ENCODE peak calls at places on chromosomes 13 and 19, in eight cellular contexts. R is mesenchymal stem cell, V is right atrium auricular region, Z is GM23248, J is thyroid gland, C is heart right ventricle, E is adrenal gland, I is thoracic aorta. S is an unnamed sample. For H3K4me1 and H3K27me3, the result is how much of the 10 kb centered on the place peaks cover.

GRCh38 chr13:114140131-114140908 is 7.9 kb upstream of the RASA3 start:
- DNase-seq in R (no peak), V (no peak), Z (no peak), J (no peak), C (no peak), E (no peak), I (no peak), S (no peak)

GRCh38 chr13:34334984-34335661 is 517.2 kb downstream of the RFC3 start:
- DNase-seq in R (no peak), V (no peak), Z (no peak), J (no peak), C (no peak), E (no peak), I (no peak), S (no peak)

GRCh38 chr19:55493052-55493649 is 4.9 kb downstream of the SSC5D start:
- DNase-seq in R (no peak), V (no peak), Z (peak), J (no peak), C (no peak), E (no peak), I (no peak), S (no peak)

GRCh38 chr13:112894423-112894672 is 74.7 kb upstream of the MCF2L start:
- DNase-seq in R (no peak), V (no peak), Z (no peak), J (no peak), C (no peak), E (no peak), I (no peak), S (no peak)

GRCh38 chr19:10762656-10763055 is 44.8 kb downstream of the DNM2 start:
- DNase-seq in R (no peak), V (no peak), Z (no peak), J (no peak), C (peak), E (no peak), I (no peak), S (no peak)

GRCh38 chr13:49246850-49247721 is 639 bp upstream of the CDADC1 start:
- DNase-seq in R (no peak), V (no peak), Z (no peak), J (no peak), C (no peak), E (no peak), I (no peak), S (no peak)

GRCh38 chr13:113595131-113595530 is 10.6 kb downstream of the TFDP1 start:
- DNase-seq in R (no peak), V (no peak), Z (no peak), J (no peak), C (no peak), E (no peak), I (no peak), S (no peak)

GRCh38 chr19:54158812-54159351 is 639 bp downstream of the LENG1 start:
- DNase-seq in R (peak), V (no peak), Z (peak), J (no peak), C (no peak), E (no peak), I (no peak), S (no peak)

GRCh38 chr19:45066921-45067661 is 9.2 kb downstream of the ZNF296 start:
- DNase-seq in R (no peak), V (no peak), Z (no peak), J (no peak), C (no peak), E (no peak), I (no peak), S (no peak)

GRCh38 chr13:31367410-31367809 is 167.6 kb downstream of the B3GLCT start:
- DNase-seq in R (no peak), V (no peak), Z (no peak), J (no peak), C (no peak), E (no peak), I (no peak), S (no peak)

GRCh38 chr19:33232656-33233055 is 7.0 kb upstream of the SLC7A10 start:
- DNase-seq in R (no peak), V (no peak), Z (no peak), J (no peak), C (no peak), E (no peak), I (no peak), S (no peak)

GRCh38 chr13:83752141-83752540 is 130.1 kb downstream of the SLITRK1 start:
- DNase-seq in R (peak), V (no peak), Z (peak), J (no peak), C (no peak), E (no peak), I (no peak), S (peak)

GRCh38 chr13:26255717-26256277 is 1.9 kb downstream of the CDK8 start:
- DNase-seq in R (peak), V (no peak), Z (peak), J (no peak), C (no peak), E (no peak), I (no peak), S (no peak)

GRCh38 chr13:93169980-93170379 is 56.6 kb upstream of the GPC6 start:
- DNase-seq in R (peak), V (no peak), Z (peak), J (no peak), C (no peak), E (peak), I (no peak), S (peak)

GRCh38 chr19:3350014-3350663 is 16.2 kb upstream of the NFIC start:
- DNase-seq in R (no peak), V (no peak), Z (peak), J (peak), C (no peak), E (no peak), I (no peak), S (peak)

GRCh38 chr13:73596382-73596781 is 537.6 kb downstream of the KLF5 start:
- DNase-seq in R (no peak), V (no peak), Z (no peak), J (no peak), C (no peak), E (no peak), I (no peak), S (no peak)

GRCh38 chr19:19533826-19534225 is 4.2 kb upstream of the CILP2 start:
- DNase-seq in R (no peak), V (no peak), Z (no peak), J (no peak), C (no peak), E (no peak), I (no peak), S (no peak)

GRCh38 chr13:108093616-108094015 is 121.7 kb downstream of the LIG4 start:
- DNase-seq in R (no peak), V (no peak), Z (no peak), J (no peak), C (no peak), E (no peak), I (no peak), S (no peak)

GRCh38 chr13:49354719-49355118 is 89.1 kb downstream of the CAB39L start:
- DNase-seq in R (no peak), V (no peak), Z (peak), J (no peak), C (no peak), E (no peak), I (no peak), S (no peak)

GRCh38 chr13:48838193-48839000 is 137.3 kb upstream of the FNDC3A start:
- DNase-seq in R (peak), V (no peak), Z (no peak), J (no peak), C (no peak), E (no peak), I (no peak), S (no peak)

GRCh38 chr13:21074601-21075302 is 13.4 kb upstream of the LATS2 start:
- DNase-seq in R (peak), V (peak), Z (peak), J (no peak), C (no peak), E (no peak), I (no peak), S (no peak)

GRCh38 chr13:38821753-38822551 is 135.1 kb downstream of the FREM2 start:
- DNase-seq in R (no peak), V (no peak), Z (peak), J (no peak), C (no peak), E (no peak), I (no peak), S (peak)

GRCh38 chr19:46828484-46828883 is 22.2 kb downstream of the AP2S1 start:
- DNase-seq in R (peak), V (no peak), Z (peak), J (no peak), C (no peak), E (peak), I (no peak), S (no peak)

GRCh38 chr19:50433201-50434180 is 799 bp downstream of the MYBPC2 start:
- DNase-seq in R (no peak), V (no peak), Z (no peak), J (no peak), C (no peak), E (no peak), I (no peak), S (no peak)

GRCh38 chr19:50437862-50438449 is 5.3 kb downstream of the MYBPC2 start:
- DNase-seq in R (no peak), V (no peak), Z (no peak), J (no peak), C (no peak), E (no peak), I (no peak), S (no peak)

GRCh38 chr19:50434525-50434924 is 1.8 kb downstream of the MYBPC2 start:
- DNase-seq in R (no peak), V (no peak), Z (no peak), J (no peak), C (no peak), E (no peak), I (no peak), S (no peak)

GRCh38 chr19:50435221-50435620 is 2.5 kb downstream of the MYBPC2 start:
- DNase-seq in R (no peak), V (no peak), Z (no peak), J (no peak), C (no peak), E (no peak), I (no peak), S (no peak)

GRCh38 chr19:50435627-50436026 is 2.9 kb downstream of the MYBPC2 start:
- DNase-seq in R (no peak), V (no peak), Z (no peak), J (no peak), C (no peak), E (no peak), I (no peak), S (no peak)
- H3K4me1 ChIP-seq in R (under half), V (under half), Z (under half), J (under half), C (under half), E (under half), I (under half), S (under half)

DNA sequence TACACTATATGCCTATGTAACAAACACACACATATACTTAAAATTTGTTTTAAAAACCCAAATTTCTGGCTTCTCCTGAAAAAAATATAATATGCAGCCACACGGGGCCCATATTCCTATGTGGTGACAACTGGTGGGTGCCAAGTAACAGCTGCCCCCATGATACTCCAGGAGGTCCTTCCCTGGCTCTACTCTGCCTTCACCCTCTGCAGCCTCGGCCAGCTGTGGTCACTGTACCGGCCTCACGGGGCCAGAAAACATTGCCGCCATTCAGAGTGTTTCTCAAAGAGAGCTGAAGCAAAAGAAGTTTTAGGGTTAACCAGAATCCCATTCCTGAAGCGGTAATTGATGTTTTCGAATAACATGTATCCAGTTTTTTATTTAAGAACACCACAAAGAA is 32.6 kb upstream of the POP4 start:
- DNase-seq in R (no peak), V (no peak), Z (no peak), J (no peak), C (no peak), E (no peak), I (no peak), S (no peak)
- H3K27me3 ChIP-seq in R (half or more), V (under half), Z (under half), J (under half), C (under half), E (under half), I (under half), S (under half)

DNA sequence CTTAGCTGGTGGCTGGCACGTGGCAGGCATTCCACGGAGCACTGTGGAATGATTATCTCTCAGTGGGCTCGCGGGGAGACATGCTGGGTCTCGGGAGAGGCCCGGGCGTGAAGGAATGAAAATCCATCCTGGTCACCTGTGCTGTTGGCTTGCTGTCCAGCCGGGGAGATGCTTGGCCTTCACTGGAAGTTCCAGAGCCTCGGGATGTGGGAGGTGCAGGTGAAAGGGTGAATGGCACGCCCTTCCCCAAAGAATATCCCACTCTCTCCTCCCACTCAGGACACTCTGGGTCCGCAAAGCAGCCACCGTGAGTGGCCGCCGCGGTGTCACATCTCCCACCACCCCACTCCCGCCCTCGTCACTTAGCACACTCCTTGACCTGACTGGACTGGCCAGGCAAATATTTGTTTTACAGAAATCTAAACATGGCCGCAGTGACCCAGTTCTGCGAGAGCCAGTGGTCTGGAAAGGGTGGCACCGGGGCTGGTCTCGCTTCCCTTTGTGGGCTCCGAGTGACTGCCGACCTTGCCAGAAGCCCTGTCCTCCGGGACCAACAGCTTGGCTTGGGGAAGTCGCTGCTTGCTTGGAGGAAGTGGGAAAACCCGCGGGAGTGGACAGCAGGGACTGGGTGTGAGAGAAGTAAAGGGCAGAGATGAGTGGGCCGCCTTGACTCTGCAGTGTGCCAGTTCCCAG is 8.0 kb downstream of the DPP9 start:
- DNase-seq in R (no peak), V (peak), Z (no peak), J (no peak), C (no peak), E (no peak), I (no peak), S (no peak)
- H3K27ac ChIP-seq in R (peak), V (no peak), Z (no peak), J (no peak), C (no peak), E (no peak), I (peak), S (no peak)

DNA sequence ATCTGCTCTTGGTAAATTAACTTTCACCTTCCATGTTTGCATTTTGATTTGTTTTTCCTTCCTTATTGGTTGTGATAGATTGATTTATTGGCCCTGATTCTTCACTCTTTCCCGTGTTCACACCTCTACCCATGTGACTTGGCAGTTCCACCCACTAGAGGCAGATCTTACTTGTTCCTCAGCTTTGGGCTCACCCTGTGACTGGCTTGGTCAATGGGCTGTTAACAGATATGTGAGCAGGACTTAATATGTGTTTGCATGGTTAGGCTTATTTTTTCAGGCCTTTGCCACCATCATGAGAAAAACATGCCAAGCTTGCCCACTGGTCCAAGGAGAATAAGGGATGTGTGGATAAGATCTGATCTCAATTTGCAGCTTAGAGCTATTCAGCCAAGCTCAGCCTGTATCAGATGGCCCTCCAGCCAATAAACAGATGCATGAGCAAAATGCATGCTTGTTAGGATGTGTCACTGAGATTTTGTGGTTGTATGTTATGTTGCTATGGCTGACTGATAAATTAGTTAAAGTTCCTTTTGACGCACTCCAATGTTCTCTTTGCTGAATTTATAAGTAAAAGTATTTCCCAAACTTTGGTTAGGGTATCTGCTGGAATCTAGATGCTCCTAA is 48.0 kb downstream of the RGCC start:
- DNase-seq in R (peak), V (no peak), Z (peak), J (no peak), C (no peak), E (no peak), I (no peak), S (peak)
- H3K4me1 ChIP-seq in R (under half), V (under half), Z (under half), J (under half), C (under half), E (under half), I (under half), S (under half)

DNA sequence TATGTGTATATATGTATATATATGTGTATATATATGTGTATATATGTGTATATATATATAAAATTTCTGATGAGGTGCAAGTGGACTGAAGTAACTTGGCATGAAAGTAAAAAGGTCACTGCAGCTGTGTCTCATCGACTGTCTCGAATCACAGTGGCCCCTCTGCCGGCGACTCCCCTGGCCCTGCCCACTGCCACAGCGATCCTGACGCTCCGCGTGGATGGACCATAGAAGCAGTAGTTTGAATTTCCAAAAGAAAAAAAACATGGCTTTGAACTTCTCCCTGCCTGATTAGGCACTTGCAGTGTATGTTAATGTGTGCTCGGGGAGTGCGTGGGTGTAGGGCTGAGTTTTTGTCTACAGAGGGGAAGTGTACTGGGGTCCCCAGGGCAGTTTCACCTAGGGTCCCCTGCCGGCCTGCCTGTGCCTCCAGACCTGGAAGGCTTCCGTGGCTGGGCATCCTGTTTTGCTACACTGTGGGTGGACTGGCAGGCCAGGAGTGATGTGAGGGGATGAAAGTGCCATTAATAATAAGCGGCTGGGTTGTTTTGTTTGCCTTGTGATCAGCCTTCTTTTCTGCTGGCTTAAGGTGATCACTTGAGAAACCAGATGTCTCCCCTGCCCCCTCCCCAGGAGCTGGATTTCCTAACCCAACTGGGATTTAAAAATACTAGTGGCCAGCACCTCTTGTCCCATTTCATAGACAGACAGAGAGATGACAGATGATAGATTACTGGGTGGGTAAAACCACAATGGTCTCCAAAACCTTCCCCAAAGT is 10.7 kb downstream of the ZIC5 start:
- DNase-seq in R (no peak), V (no peak), Z (no peak), J (no peak), C (no peak), E (no peak), I (no peak), S (no peak)
- H3K27me3 ChIP-seq in R (half or more), V (half or more), Z (half or more), J (half or more), C (under half), E (half or more), I (half or more), S (half or more)

DNA sequence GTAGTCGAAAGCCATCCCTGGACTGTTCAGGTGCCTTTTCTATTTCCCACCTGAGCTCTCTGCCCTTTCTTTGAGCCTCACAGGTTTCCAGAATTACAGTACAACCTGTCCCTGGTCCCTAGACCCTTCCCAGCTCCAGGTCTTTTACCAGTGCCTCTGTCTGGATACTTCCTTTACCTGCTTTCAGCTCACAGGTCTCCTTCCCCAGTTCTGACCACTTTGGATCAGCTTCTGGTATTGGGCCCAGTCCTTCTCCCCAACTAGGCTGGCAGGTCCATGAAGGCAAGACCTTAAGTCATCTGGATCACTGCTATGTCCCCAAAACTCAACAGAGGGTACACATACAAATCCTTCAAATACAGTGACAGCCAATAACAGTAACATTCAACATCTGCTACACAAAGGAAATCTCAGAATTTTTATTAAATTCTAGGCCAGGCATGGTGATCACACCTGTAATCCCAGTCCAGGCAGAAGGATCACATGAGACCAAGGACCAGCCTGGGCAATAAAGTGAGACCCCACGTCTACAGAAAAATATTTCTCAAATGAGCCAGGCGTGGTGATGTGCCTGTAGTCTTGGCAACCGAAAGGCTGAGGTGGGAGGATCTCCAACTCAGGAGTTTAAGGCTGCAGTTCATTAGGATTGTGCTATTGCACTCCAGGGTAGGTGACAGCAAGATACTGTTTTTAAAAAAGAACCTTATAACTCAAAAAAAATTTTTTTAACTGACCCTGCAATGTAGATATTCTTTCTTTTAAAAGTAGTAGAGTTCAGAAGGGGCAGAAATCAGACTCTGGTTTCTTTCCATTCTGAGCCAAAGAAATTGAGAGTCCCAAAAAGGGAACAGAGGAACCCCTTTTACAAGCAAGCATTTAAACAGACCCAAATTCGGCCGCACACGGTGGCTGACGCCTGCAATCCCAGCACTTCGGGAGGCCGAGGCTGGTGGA is 1.3 kb downstream of the RPS16 start:
- DNase-seq in R (peak), V (no peak), Z (peak), J (no peak), C (no peak), E (no peak), I (no peak), S (no peak)
- H3K27ac ChIP-seq in R (no peak), V (peak), Z (peak), J (no peak), C (no peak), E (no peak), I (peak), S (peak)

GRCh38 chr19:16327501-16327900 is 2.9 kb downstream of the KLF2 start:
- DNase-seq in R (no peak), V (no peak), Z (peak), J (no peak), C (no peak), E (no peak), I (no peak), S (no peak)
- H3K4me1 ChIP-seq in R (under half), V (under half), Z (under half), J (under half), C (under half), E (under half), I (under half), S (under half)